ENCODE peak calls at places on chromosomes 16 and 17, in four cellular contexts. One of them, this sample, is unnamed.

GRCh38 chr17:49575524-49576120 is at the start of gene NXPH3:
- DNase-seq in right lobe of liver: peak; percentile 72
- DNase-seq in ovary: peak; percentile 82
- DNase-seq in T-helper 9 cell: peak; percentile 58
- DNase-seq in this sample: peak; percentile 46

GRCh38 chr17:57257213-57257873 is 1.0 kb downstream of the MSI2 start:
- DNase-seq in T-helper 9 cell: peak; percentile 10
- DNase-seq in right lobe of liver: no peak
- DNase-seq in ovary: no peak
- DNase-seq in this sample: peak; percentile 29

GRCh38 chr17:34781571-34782108 is 179.6 kb downstream of the CCT6B start:
- DNase-seq in right lobe of liver: no peak
- DNase-seq in ovary: no peak
- DNase-seq in T-helper 9 cell: no peak
- DNase-seq in this sample: no peak

GRCh38 chr17:32281011-32281451 is 15.4 kb downstream of the RHBDL3 start:
- DNase-seq in right lobe of liver: no peak
- DNase-seq in T-helper 9 cell: no peak
- DNase-seq in ovary: no peak
- DNase-seq in this sample: no peak

GRCh38 chr17:41894791-41895331 is 23.9 kb downstream of the ACLY start:
- DNase-seq in T-helper 9 cell: no peak
- DNase-seq in ovary: no peak
- DNase-seq in right lobe of liver: peak; percentile 76
- DNase-seq in this sample: no peak

GRCh38 chr16:72658888-72659717 is 388.8 kb downstream of the ZFHX3 start:
- DNase-seq in T-helper 9 cell: no peak
- DNase-seq in ovary: no peak
- DNase-seq in right lobe of liver: no peak
- DNase-seq in this sample: no peak

GRCh38 chr17:50656509-50656908 is 21.8 kb downstream of the ABCC3 start:
- DNase-seq in T-helper 9 cell: no peak
- DNase-seq in right lobe of liver: no peak
- DNase-seq in ovary: no peak
- DNase-seq in this sample: no peak

GRCh38 chr16:50228364-50228868 is 37.9 kb upstream of the ADCY7 start:
- DNase-seq in right lobe of liver: no peak
- DNase-seq in ovary: no peak
- DNase-seq in T-helper 9 cell: no peak
- DNase-seq in this sample: no peak

GRCh38 chr17:75516619-75517276 is 420 bp downstream of the TSEN54 start:
- DNase-seq in T-helper 9 cell: no peak
- DNase-seq in ovary: peak; percentile 68
- DNase-seq in right lobe of liver: no peak
- DNase-seq in this sample: peak; percentile 13

This sample was measured in CD4-positive, alpha-beta T cell.